ENCODE peak calls at places on chromosomes 1 and 21, in five cellular contexts. Z, S, G, V and X are unnamed samples.

GRCh38 chr1:39971138-39971537 is 16.2 kb downstream of the MFSD2A start:
- DNase-seq in Z (no peak), S (no peak), G (no peak), V (no peak), X (no peak)

GRCh38 chr21:38780879-38781278 is 24.9 kb upstream of the ETS2 start:
- DNase-seq in Z (no peak), S (no peak), G (no peak), V (no peak), X (no peak)

GRCh38 chr1:50959303-50959912 is 659 bp downstream of the FAF1 start:
- DNase-seq in Z (peak; percentile 55), S (no peak), G (no peak), V (peak; percentile 36), X (no peak)

GRCh38 chr1:16921391-16922185 is at the start of gene CROCC:
- DNase-seq in Z (no peak), S (peak; percentile 88), G (no peak), V (peak; percentile 22), X (no peak)

GRCh38 chr1:151837841-151838490 is 1.7 kb downstream of the C2CD4D start:
- DNase-seq in Z (no peak), S (no peak), G (no peak), V (no peak), X (no peak)

GRCh38 chr1:203307690-203308126 is 2.4 kb downstream of the BTG2 start:
- DNase-seq in Z (no peak), S (peak; percentile 56), G (no peak), V (no peak), X (no peak)

GRCh38 chr1:24181619-24182018 is 5.5 kb downstream of the IFNLR1 start:
- DNase-seq in Z (no peak), S (no peak), G (no peak), V (no peak), X (no peak)

GRCh38 chr1:183920651-183921050 is 115.7 kb downstream of the RGL1 start:
- DNase-seq in Z (no peak), S (no peak), G (no peak), V (no peak), X (no peak)

GRCh38 chr1:245802941-245803665 is 648.3 kb downstream of the KIF26B start:
- DNase-seq in Z (no peak), S (peak; percentile 24), G (no peak), V (no peak), X (no peak)

GRCh38 chr21:26070822-26071425 is 99.6 kb downstream of the APP start:
- DNase-seq in Z (no peak), S (no peak), G (peak; percentile 7), V (peak; percentile 66), X (no peak)

GRCh38 chr1:168709407-168709891 is 19.6 kb downstream of the DPT start:
- DNase-seq in Z (peak; percentile 95), S (no peak), G (peak; percentile 77), V (peak; percentile 50), X (no peak)

GRCh38 chr1:26994772-26995625 is 1.5 kb downstream of the TRNP1 start:
- DNase-seq in Z (peak; percentile 66), S (peak; percentile 56), G (no peak), V (no peak), X (no peak)

GRCh38 chr1:116033322-116033721 is 57.0 kb downstream of the SLC22A15 start:
- DNase-seq in Z (peak; percentile 89), S (no peak), G (no peak), V (no peak), X (peak; percentile 32)

GRCh38 chr21:32304998-32305397 is 6.3 kb downstream of the MRAP start:
- DNase-seq in Z (no peak), S (peak; percentile 1), G (no peak), V (no peak), X (no peak)

GRCh38 chr1:217494767-217495166 is 136.1 kb downstream of the GPATCH2 start:
- DNase-seq in Z (no peak), S (no peak), G (no peak), V (no peak), X (no peak)

GRCh38 chr1:204814146-204814884 is 56.3 kb upstream of the NFASC start:
- DNase-seq in Z (no peak), S (no peak), G (no peak), V (no peak), X (no peak)

GRCh38 chr1:28517649-28517999 is 11.8 kb downstream of the RCC1 start:
- DNase-seq in Z (no peak), S (peak; percentile 66), G (no peak), V (no peak), X (no peak)

GRCh38 chr1:160429125-160429551 is 28.8 kb downstream of the VANGL2 start:
- DNase-seq in Z (no peak), S (no peak), G (no peak), V (no peak), X (no peak)

GRCh38 chr1:24572301-24572700 is 16.4 kb downstream of the NCMAP start:
- DNase-seq in Z (no peak), S (no peak), G (no peak), V (no peak), X (no peak)

GRCh38 chr1:153509729-153510354 is 25.9 kb downstream of the S100A6 start:
- DNase-seq in Z (peak; percentile 19), S (no peak), G (peak; percentile 72), V (no peak), X (no peak)

GRCh38 chr1:66175581-66175980 is 358.4 kb upstream of the SGIP1 start:
- DNase-seq in Z (no peak), S (no peak), G (peak; percentile 17), V (no peak), X (no peak)

GRCh38 chr1:111468717-111469100 is 5.1 kb upstream of the C1orf162 start:
- DNase-seq in Z (peak; percentile 40), S (no peak), G (no peak), V (no peak), X (no peak)

GRCh38 chr1:239909894-239910293 is 181.8 kb upstream of the FMN2 start:
- DNase-seq in Z (no peak), S (no peak), G (no peak), V (peak; percentile 55), X (no peak)

GRCh38 chr1:16167331-16168143 is 11.7 kb upstream of the EPHA2 start:
- DNase-seq in Z (no peak), S (peak; percentile 91), G (peak; percentile 74), V (no peak), X (no peak)

GRCh38 chr1:154478639-154479038 is 23.4 kb upstream of the TDRD10 start:
- DNase-seq in Z (peak; percentile 32), S (no peak), G (peak; percentile 45), V (peak; percentile 19), X (no peak)

GRCh38 chr21:35072960-35073359 is 23.9 kb upstream of the RUNX1 start:
- DNase-seq in Z (no peak), S (no peak), G (no peak), V (peak; percentile 45), X (no peak)

GRCh38 chr1:26239936-26240335 is 5.9 kb downstream of the CEP85 start:
- DNase-seq in Z (no peak), S (no peak), G (no peak), V (no peak), X (no peak)

GRCh38 chr1:56508523-56508983 is 70.8 kb downstream of the PLPP3 start:
- DNase-seq in Z (peak; percentile 58), S (no peak), G (peak; percentile 18), V (peak; percentile 40), X (peak; percentile 28)

GRCh38 chr1:110212165-110213142 is 2.3 kb downstream of the KCNC4 start:
- DNase-seq in Z (no peak), S (peak; percentile 57), G (no peak), V (no peak), X (no peak)
- H3K4me3 ChIP-seq in Z (no peak overlapping the region), S (peak overlapping the region; percentile 62), G (no peak overlapping the region), V (peak overlapping the region; percentile 17), X (peak overlapping the region; percentile 51)

GRCh38 chr1:41891403-41891896 is 27.3 kb downstream of the HIVEP3 start:
- DNase-seq in Z (peak; percentile 55), S (no peak), G (no peak), V (peak; percentile 70), X (no peak)
- TF ChIP-seq CTCF in Z (no peak), S (no peak), G (no peak), V (peak; percentile 11), X (no peak)

DNA sequence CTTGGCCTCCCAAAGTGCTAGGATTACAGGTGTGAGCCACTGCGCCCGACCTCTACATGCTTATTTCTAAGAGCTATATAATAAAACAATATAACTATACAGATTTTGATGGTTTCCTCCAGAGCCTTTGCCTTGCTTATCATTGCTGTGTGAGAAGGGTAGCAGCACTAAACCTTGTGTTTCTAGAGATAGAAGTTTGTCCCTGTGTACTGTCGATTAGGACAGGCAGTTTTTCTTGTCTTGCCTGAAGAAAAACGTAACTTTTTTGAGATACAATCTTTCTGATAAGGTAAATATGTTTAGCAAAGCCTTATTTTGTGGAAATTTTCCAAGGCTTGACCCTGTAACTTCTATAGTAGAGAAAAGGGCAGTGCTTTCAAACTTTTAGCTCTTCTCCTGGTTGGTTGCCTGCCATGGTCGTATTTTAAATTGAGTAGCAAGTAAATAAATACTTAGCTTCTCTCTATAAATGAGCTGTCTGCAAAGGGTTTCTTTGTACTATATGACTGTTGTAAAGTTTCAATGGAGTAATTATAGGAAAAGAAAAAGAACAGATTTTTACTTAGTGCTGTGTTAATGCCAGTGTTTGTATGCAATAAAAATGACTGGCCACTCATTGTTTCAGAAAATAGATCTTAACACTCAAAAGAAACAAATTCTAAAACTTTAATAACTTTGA is 86.4 kb upstream of the CACYBP start:
- DNase-seq in Z (no peak), S (no peak), G (no peak), V (no peak), X (no peak)
- H3K4me2 ChIP-seq in Z (no peak overlapping the region), S (no peak overlapping the region), G (no peak overlapping the region), V (no peak overlapping the region), X (no peak overlapping the region)

GRCh38 chr1:167628754-167629515 is 1.1 kb upstream of the RCSD1 start:
- DNase-seq in Z (no peak), S (no peak), G (no peak), V (no peak), X (no peak)
- H3K4me3 ChIP-seq in Z (no peak overlapping the region), S (no peak overlapping the region), G (no peak overlapping the region), V (no peak overlapping the region), X (no peak overlapping the region)

GRCh38 chr1:950268-950667 is 8.8 kb downstream of the NOC2L start:
- DNase-seq in Z (no peak), S (no peak), G (no peak), V (no peak), X (no peak)

GRCh38 chr1:952603-953002 is 6.5 kb downstream of the NOC2L start:
- DNase-seq in Z (no peak), S (no peak), G (no peak), V (no peak), X (no peak)

GRCh38 chr1:950881-951280 is 8.2 kb downstream of the NOC2L start:
- DNase-seq in Z (no peak), S (no peak), G (no peak), V (no peak), X (no peak)

GRCh38 chr1:952201-952600 is 6.9 kb downstream of the NOC2L start:
- DNase-seq in Z (no peak), S (no peak), G (no peak), V (no peak), X (no peak)

GRCh38 chr1:951364-951763 is 7.7 kb downstream of the NOC2L start:
- DNase-seq in Z (no peak), S (no peak), G (peak; percentile 46), V (peak; percentile 44), X (no peak)
- TF ChIP-seq CTCF in Z (peak; percentile 21), S (peak; percentile 64), G (peak; percentile 18), V (peak; percentile 29), X (no peak)

GRCh38 chr1:92031281-92032110 is 1.7 kb downstream of the EPHX4 start:
- DNase-seq in Z (no peak), S (no peak), G (no peak), V (no peak), X (no peak)

GRCh38 chr1:92029241-92029922 is 403 bp upstream of the EPHX4 start:
- DNase-seq in Z (no peak), S (no peak), G (peak; percentile 1), V (no peak), X (no peak)

GRCh38 chr1:92030701-92031107 is 919 bp downstream of the EPHX4 start:
- DNase-seq in Z (peak; percentile 82), S (no peak), G (peak; percentile 4), V (peak; percentile 8), X (peak; percentile 32)
- H3K4me2 ChIP-seq in Z (peak overlapping the region; percentile 98), S (peak overlapping the region; percentile 88), G (peak overlapping the region; percentile 95), V (peak overlapping the region; percentile 82), X (peak overlapping the region; percentile 91)